ENCODE peak calls at places on chromosomes 13 and 19, in seven cellular contexts. One of them, this sample, is unnamed.

GRCh38 chr13:25973576-25973975 is 78.2 kb downstream of the SHISA2 start:
- DNase-seq in GM10248: no peak
- DNase-seq in AG09319: no peak
- DNase-seq in NB4: no peak
- DNase-seq in epithelial cell of esophagus: no peak
- DNase-seq in mesothelial cell of epicardium: no peak
- DNase-seq in GM23338: no peak
- DNase-seq in this sample: no peak

GRCh38 chr19:50003810-50004419 is 21.3 kb downstream of the VRK3 start:
- DNase-seq in GM23338: no peak
- DNase-seq in epithelial cell of esophagus: peak; percentile 92
- DNase-seq in GM10248: peak; percentile 74
- DNase-seq in mesothelial cell of epicardium: no peak
- DNase-seq in NB4: peak; percentile 91
- DNase-seq in AG09319: peak; percentile 86
- DNase-seq in this sample: no peak

GRCh38 chr13:48457578-48458242 is 44.8 kb upstream of the LPAR6 start:
- DNase-seq in epithelial cell of esophagus: no peak
- DNase-seq in GM23338: peak; percentile 7
- DNase-seq in AG09319: no peak
- DNase-seq in GM10248: no peak
- DNase-seq in NB4: no peak
- DNase-seq in mesothelial cell of epicardium: no peak
- DNase-seq in this sample: no peak

GRCh38 chr13:51895906-51896888 is 34.4 kb downstream of the CCDC70 start:
- DNase-seq in epithelial cell of esophagus: peak; percentile 58
- DNase-seq in GM23338: peak; percentile 81
- DNase-seq in AG09319: no peak
- DNase-seq in GM10248: peak; percentile 69
- DNase-seq in NB4: peak; percentile 79
- DNase-seq in mesothelial cell of epicardium: no peak
- DNase-seq in this sample: no peak

GRCh38 chr19:34963531-34964406 is at the start of gene ZNF792:
- DNase-seq in AG09319: no peak
- DNase-seq in GM23338: peak; percentile 88
- DNase-seq in GM10248: peak; percentile 84
- DNase-seq in epithelial cell of esophagus: peak; percentile 33
- DNase-seq in NB4: peak; percentile 56
- DNase-seq in mesothelial cell of epicardium: peak; percentile 74
- DNase-seq in this sample: peak; percentile 52

GRCh38 chr19:35157431-35157830 is 2.9 kb downstream of the FXYD5 start:
- DNase-seq in GM10248: no peak
- DNase-seq in GM23338: no peak
- DNase-seq in epithelial cell of esophagus: no peak
- DNase-seq in NB4: no peak
- DNase-seq in AG09319: no peak
- DNase-seq in mesothelial cell of epicardium: no peak
- DNase-seq in this sample: no peak

GRCh38 chr13:98182589-98182988 is 5.5 kb upstream of the RNF113B start:
- DNase-seq in GM10248: no peak
- DNase-seq in NB4: no peak
- DNase-seq in epithelial cell of esophagus: no peak
- DNase-seq in mesothelial cell of epicardium: no peak
- DNase-seq in AG09319: no peak
- DNase-seq in GM23338: no peak
- DNase-seq in this sample: no peak

GRCh38 chr19:58277748-58278147 is 1.0 kb upstream of the ZNF8 start:
- DNase-seq in AG09319: no peak
- DNase-seq in GM23338: no peak
- DNase-seq in epithelial cell of esophagus: no peak
- DNase-seq in NB4: no peak
- DNase-seq in mesothelial cell of epicardium: no peak
- DNase-seq in GM10248: no peak
- DNase-seq in this sample: no peak

GRCh38 chr13:46648166-46648607 is 95.2 kb downstream of the LRCH1 start:
- DNase-seq in mesothelial cell of epicardium: no peak
- DNase-seq in epithelial cell of esophagus: peak; percentile 34
- DNase-seq in GM10248: no peak
- DNase-seq in GM23338: peak; percentile 65
- DNase-seq in AG09319: no peak
- DNase-seq in NB4: peak; percentile 45
- DNase-seq in this sample: no peak

GRCh38 chr19:54137913-54138776 is 583 bp downstream of the CNOT3 start:
- DNase-seq in epithelial cell of esophagus: no peak
- DNase-seq in mesothelial cell of epicardium: no peak
- DNase-seq in NB4: no peak
- DNase-seq in GM23338: peak; percentile 47
- DNase-seq in GM10248: peak; percentile 40
- DNase-seq in AG09319: no peak
- DNase-seq in this sample: no peak

GRCh38 chr13:78680064-78680463 is 21.1 kb upstream of the OBI1 start:
- DNase-seq in GM23338: no peak
- DNase-seq in NB4: no peak
- DNase-seq in epithelial cell of esophagus: no peak
- DNase-seq in mesothelial cell of epicardium: no peak
- DNase-seq in GM10248: no peak
- DNase-seq in AG09319: no peak
- DNase-seq in this sample: no peak

GRCh38 chr19:29504454-29504853 is 21.3 kb upstream of the VSTM2B start:
- DNase-seq in NB4: no peak
- DNase-seq in mesothelial cell of epicardium: no peak
- DNase-seq in AG09319: no peak
- DNase-seq in GM23338: no peak
- DNase-seq in GM10248: no peak
- DNase-seq in epithelial cell of esophagus: no peak
- DNase-seq in this sample: no peak

GRCh38 chr13:91922969-91923592 is 524.7 kb downstream of the GPC5 start:
- DNase-seq in epithelial cell of esophagus: no peak
- DNase-seq in GM23338: peak; percentile 72
- DNase-seq in mesothelial cell of epicardium: no peak
- DNase-seq in NB4: peak; percentile 12
- DNase-seq in AG09319: no peak
- DNase-seq in GM10248: no peak
- DNase-seq in this sample: no peak

GRCh38 chr13:30159446-30159839 is 147.9 kb downstream of the KATNAL1 start:
- DNase-seq in epithelial cell of esophagus: peak; percentile 50
- DNase-seq in mesothelial cell of epicardium: no peak
- DNase-seq in GM23338: no peak
- DNase-seq in AG09319: no peak
- DNase-seq in GM10248: peak; percentile 55
- DNase-seq in NB4: peak; percentile 27
- DNase-seq in this sample: no peak

GRCh38 chr19:17073869-17074627 is 1.2 kb downstream of the HAUS8 start:
- DNase-seq in GM23338: peak; percentile 62
- DNase-seq in epithelial cell of esophagus: no peak
- DNase-seq in AG09319: no peak
- DNase-seq in NB4: no peak
- DNase-seq in mesothelial cell of epicardium: no peak
- DNase-seq in GM10248: peak; percentile 46
- DNase-seq in this sample: peak; percentile 28

GRCh38 chr13:37194428-37194861 is 89.0 kb upstream of the CSNK1A1L start:
- DNase-seq in epithelial cell of esophagus: peak; percentile 90
- DNase-seq in AG09319: no peak
- DNase-seq in GM23338: no peak
- DNase-seq in GM10248: no peak
- DNase-seq in mesothelial cell of epicardium: no peak
- DNase-seq in NB4: no peak
- DNase-seq in this sample: no peak

GRCh38 chr13:112079696-112080095 is 12.7 kb downstream of the SOX1 start:
- DNase-seq in epithelial cell of esophagus: peak; percentile 4
- DNase-seq in AG09319: no peak
- DNase-seq in mesothelial cell of epicardium: no peak
- DNase-seq in GM23338: no peak
- DNase-seq in NB4: peak; percentile 9
- DNase-seq in GM10248: no peak
- DNase-seq in this sample: no peak

GRCh38 chr19:30165228-30165813 is 206.9 kb upstream of the ZNF536 start:
- DNase-seq in mesothelial cell of epicardium: no peak
- DNase-seq in GM23338: no peak
- DNase-seq in AG09319: no peak
- DNase-seq in GM10248: no peak
- DNase-seq in NB4: no peak
- DNase-seq in epithelial cell of esophagus: no peak
- DNase-seq in this sample: no peak

GRCh38 chr13:26062853-26063444 is 11.1 kb upstream of the SHISA2 start:
- DNase-seq in mesothelial cell of epicardium: no peak
- DNase-seq in GM10248: peak; percentile 18
- DNase-seq in NB4: peak; percentile 75
- DNase-seq in epithelial cell of esophagus: peak; percentile 71
- DNase-seq in AG09319: peak; percentile 11
- DNase-seq in GM23338: peak; percentile 74
- DNase-seq in this sample: no peak

GRCh38 chr13:40506592-40507446 is 159.6 kb downstream of the FOXO1 start:
- DNase-seq in NB4: no peak
- DNase-seq in GM10248: no peak
- DNase-seq in epithelial cell of esophagus: no peak
- DNase-seq in mesothelial cell of epicardium: no peak
- DNase-seq in AG09319: no peak
- DNase-seq in GM23338: no peak
- DNase-seq in this sample: no peak

GRCh38 chr13:30354481-30355404 is 47.4 kb upstream of the KATNAL1 start:
- DNase-seq in NB4: no peak
- DNase-seq in GM23338: no peak
- DNase-seq in AG09319: no peak
- DNase-seq in GM10248: no peak
- DNase-seq in mesothelial cell of epicardium: no peak
- DNase-seq in epithelial cell of esophagus: no peak
- DNase-seq in this sample: no peak

GRCh38 chr13:79776538-79776937 is 295.6 kb downstream of the NDFIP2 start:
- DNase-seq in epithelial cell of esophagus: peak; percentile 32
- DNase-seq in AG09319: no peak
- DNase-seq in mesothelial cell of epicardium: no peak
- DNase-seq in NB4: peak; percentile 15
- DNase-seq in GM23338: no peak
- DNase-seq in GM10248: no peak
- DNase-seq in this sample: no peak

DNA sequence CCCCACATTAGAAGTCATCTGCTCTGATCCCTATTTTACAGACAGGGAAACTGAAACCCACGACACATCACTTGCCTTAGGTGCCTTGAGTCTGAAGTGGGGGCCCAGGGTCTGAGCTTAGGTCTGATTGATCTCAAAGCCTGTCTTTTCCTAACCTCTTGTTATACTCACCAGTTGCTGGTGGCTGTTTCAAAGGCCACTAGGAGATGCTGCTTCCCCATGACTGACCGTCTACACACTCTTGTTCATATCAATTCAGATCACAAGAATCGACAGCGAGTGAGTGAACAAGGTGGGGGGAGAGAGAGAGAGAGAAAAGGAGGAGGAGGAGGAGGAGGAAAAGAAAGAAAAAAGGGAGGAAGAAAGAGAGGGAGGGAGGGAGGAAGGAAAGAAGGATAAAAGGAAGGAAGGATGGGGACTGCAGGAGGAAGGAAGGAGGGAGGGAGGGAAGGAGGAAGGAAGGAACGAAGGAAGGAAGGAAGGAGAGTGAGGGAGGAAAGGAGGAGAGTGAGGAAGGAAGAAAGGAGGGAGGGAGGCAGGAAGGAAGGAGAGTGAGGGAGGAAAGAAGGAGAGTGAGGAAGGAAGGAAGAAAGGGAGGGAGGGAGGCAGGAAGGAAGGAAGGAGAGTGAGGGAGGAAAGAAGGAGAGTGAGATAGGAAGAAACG is 3.3 kb downstream of the OR10H1 start:
- DNase-seq in AG09319: no peak
- DNase-seq in NB4: peak; percentile 40
- DNase-seq in GM10248: no peak
- DNase-seq in mesothelial cell of epicardium: no peak
- DNase-seq in epithelial cell of esophagus: peak; percentile 52
- DNase-seq in GM23338: no peak
- DNase-seq in this sample: no peak
- TF ChIP-seq CTCF in AG09319: no peak
- TF ChIP-seq CTCF in NB4: peak; percentile 35
- TF ChIP-seq CTCF in GM10248: peak; percentile 19
- TF ChIP-seq CTCF in mesothelial cell of epicardium: no peak
- TF ChIP-seq CTCF in epithelial cell of esophagus: peak; percentile 63
- TF ChIP-seq CTCF in GM23338: no peak
- TF ChIP-seq CTCF in this sample: no peak

DNA sequence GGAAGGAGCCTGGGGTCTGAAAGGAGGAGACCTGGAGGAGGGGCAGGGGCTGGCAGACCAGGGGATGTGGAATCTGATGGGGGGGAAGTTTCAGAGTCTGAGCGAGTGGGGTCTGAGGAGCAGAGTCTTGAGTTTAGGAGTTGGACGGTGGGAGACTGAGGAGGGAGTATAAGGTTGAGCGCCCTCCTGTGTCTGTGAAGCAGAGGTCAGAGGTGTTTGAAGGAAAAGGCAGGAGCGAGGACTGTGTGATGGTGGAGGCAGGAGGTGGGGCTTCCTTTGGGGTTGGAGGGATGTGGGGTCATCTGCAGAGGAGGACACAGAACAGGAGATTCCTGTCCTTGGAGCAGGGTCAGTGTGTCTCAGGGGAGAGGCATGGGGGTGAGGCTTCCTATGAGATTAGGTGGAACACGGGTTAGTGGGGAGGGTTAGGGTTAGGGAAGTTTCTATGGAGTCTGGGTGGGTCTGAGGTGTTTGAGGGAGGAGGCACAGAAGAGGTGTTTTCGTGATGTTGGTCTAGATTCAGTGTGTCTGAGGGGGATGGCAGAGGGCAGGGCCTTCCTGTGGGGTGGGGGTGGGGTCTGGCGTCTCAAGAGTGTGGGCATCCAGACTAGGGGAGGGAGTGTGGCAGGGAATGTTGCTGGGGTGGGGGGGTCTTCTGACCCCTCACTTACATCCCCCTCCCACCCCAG is 8.3 kb downstream of the RYR1 start:
- DNase-seq in GM10248: peak; percentile 55
- DNase-seq in mesothelial cell of epicardium: no peak
- DNase-seq in GM23338: peak; percentile 91
- DNase-seq in epithelial cell of esophagus: no peak
- DNase-seq in NB4: peak; percentile 46
- DNase-seq in AG09319: no peak
- DNase-seq in this sample: no peak
- TF ChIP-seq CTCF in GM10248: peak; percentile 44
- TF ChIP-seq CTCF in mesothelial cell of epicardium: no peak
- TF ChIP-seq CTCF in GM23338: peak; percentile 61
- TF ChIP-seq CTCF in epithelial cell of esophagus: no peak
- TF ChIP-seq CTCF in NB4: peak; percentile 23
- TF ChIP-seq CTCF in AG09319: no peak
- TF ChIP-seq CTCF in this sample: no peak

GRCh38 chr19:10074153-10074552 is 12.0 kb upstream of the SHFL start:
- DNase-seq in mesothelial cell of epicardium: no peak
- DNase-seq in NB4: peak; percentile 85
- DNase-seq in GM10248: peak; percentile 46
- DNase-seq in epithelial cell of esophagus: peak; percentile 24
- DNase-seq in AG09319: no peak
- DNase-seq in GM23338: peak; percentile 68
- DNase-seq in this sample: no peak
- TF ChIP-seq CTCF in mesothelial cell of epicardium: peak; percentile 43
- TF ChIP-seq CTCF in NB4: peak; percentile 95
- TF ChIP-seq CTCF in GM10248: peak; percentile 21
- TF ChIP-seq CTCF in epithelial cell of esophagus: peak; percentile 20
- TF ChIP-seq CTCF in AG09319: peak; percentile 14
- TF ChIP-seq CTCF in GM23338: peak; percentile 53
- TF ChIP-seq CTCF in this sample: no peak

DNA sequence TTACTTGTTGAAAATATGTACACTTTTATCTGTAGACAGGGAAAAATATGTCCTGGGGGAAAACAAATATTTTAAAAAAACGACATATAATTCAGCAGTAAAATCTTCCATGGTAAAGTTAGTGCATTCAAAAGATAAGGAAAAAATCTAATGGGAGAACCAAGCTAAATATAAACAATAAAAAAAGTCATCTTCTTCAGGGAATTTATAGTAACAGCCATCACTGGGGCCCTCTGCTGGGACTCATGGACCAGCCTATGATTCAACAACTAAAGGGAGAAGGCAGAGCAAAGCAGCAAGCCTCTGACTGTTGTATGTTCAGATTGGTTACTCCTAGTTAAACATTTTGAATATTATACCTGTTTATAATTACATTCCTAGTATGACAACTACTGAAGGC is 93.0 kb downstream of the ITGBL1 start:
- DNase-seq in GM23338: no peak
- DNase-seq in GM10248: no peak
- DNase-seq in AG09319: no peak
- DNase-seq in mesothelial cell of epicardium: no peak
- DNase-seq in NB4: no peak
- DNase-seq in epithelial cell of esophagus: no peak
- DNase-seq in this sample: no peak
- TF ChIP-seq CTCF in GM23338: no peak
- TF ChIP-seq CTCF in GM10248: no peak
- TF ChIP-seq CTCF in AG09319: no peak
- TF ChIP-seq CTCF in mesothelial cell of epicardium: no peak
- TF ChIP-seq CTCF in NB4: no peak
- TF ChIP-seq CTCF in epithelial cell of esophagus: no peak
- TF ChIP-seq CTCF in this sample: no peak